ENCODE peak calls at places on chromosomes 6 and 20, in seven cellular contexts. One of them, this sample, is unnamed.

GRCh38 chr6:157584036-157584435 is 203.0 kb downstream of the ZDHHC14 start:
- DNase-seq in B cell: no peak
- DNase-seq in thyroid gland: no peak
- DNase-seq in sigmoid colon: no peak
- DNase-seq in lower lobe of right lung: no peak
- DNase-seq in choroid plexus epithelial cell: no peak
- DNase-seq in SK-N-SH: no peak
- DNase-seq in this sample: no peak

GRCh38 chr6:28802417-28803336 is 121.1 kb downstream of the TRIM27 start:
- DNase-seq in lower lobe of right lung: no peak
- DNase-seq in choroid plexus epithelial cell: peak
- DNase-seq in SK-N-SH: no peak
- DNase-seq in B cell: no peak
- DNase-seq in sigmoid colon: no peak
- DNase-seq in thyroid gland: no peak
- DNase-seq in this sample: no peak

GRCh38 chr20:35342154-35342769 is 50.0 kb upstream of the FAM83C start:
- DNase-seq in choroid plexus epithelial cell: peak
- DNase-seq in sigmoid colon: no peak
- DNase-seq in lower lobe of right lung: no peak
- DNase-seq in thyroid gland: no peak
- DNase-seq in B cell: no peak
- DNase-seq in SK-N-SH: no peak
- DNase-seq in this sample: no peak

GRCh38 chr20:24339179-24339578 is 130.2 kb upstream of the SYNDIG1 start:
- DNase-seq in thyroid gland: no peak
- DNase-seq in B cell: no peak
- DNase-seq in choroid plexus epithelial cell: no peak
- DNase-seq in lower lobe of right lung: no peak
- DNase-seq in SK-N-SH: no peak
- DNase-seq in sigmoid colon: no peak
- DNase-seq in this sample: no peak

GRCh38 chr20:16040742-16041141 is 532.5 kb downstream of the KIF16B start:
- DNase-seq in B cell: no peak
- DNase-seq in sigmoid colon: no peak
- DNase-seq in SK-N-SH: no peak
- DNase-seq in lower lobe of right lung: no peak
- DNase-seq in choroid plexus epithelial cell: no peak
- DNase-seq in thyroid gland: no peak
- DNase-seq in this sample: no peak

GRCh38 chr6:77457720-77458349 is 5.5 kb downstream of the HTR1B start:
- DNase-seq in choroid plexus epithelial cell: peak
- DNase-seq in sigmoid colon: peak
- DNase-seq in thyroid gland: peak
- DNase-seq in B cell: peak
- DNase-seq in SK-N-SH: peak
- DNase-seq in lower lobe of right lung: peak
- DNase-seq in this sample: no peak

GRCh38 chr6:74409447-74409846 is 713.4 kb downstream of the CD109 start:
- DNase-seq in SK-N-SH: no peak
- DNase-seq in sigmoid colon: no peak
- DNase-seq in choroid plexus epithelial cell: peak
- DNase-seq in lower lobe of right lung: no peak
- DNase-seq in B cell: no peak
- DNase-seq in thyroid gland: no peak
- DNase-seq in this sample: no peak

GRCh38 chr6:144286503-144287393 is 1.6 kb downstream of the UTRN start:
- DNase-seq in choroid plexus epithelial cell: peak
- DNase-seq in thyroid gland: peak
- DNase-seq in B cell: peak
- DNase-seq in sigmoid colon: peak
- DNase-seq in lower lobe of right lung: peak
- DNase-seq in SK-N-SH: peak
- DNase-seq in this sample: peak

GRCh38 chr20:32034581-32035397 is 17.3 kb upstream of the HCK start:
- DNase-seq in thyroid gland: no peak
- DNase-seq in lower lobe of right lung: peak
- DNase-seq in choroid plexus epithelial cell: no peak
- DNase-seq in B cell: no peak
- DNase-seq in SK-N-SH: no peak
- DNase-seq in sigmoid colon: no peak
- DNase-seq in this sample: no peak

GRCh38 chr6:71287926-71288227 is 734 bp upstream of the OGFRL1 start:
- DNase-seq in B cell: no peak
- DNase-seq in sigmoid colon: no peak
- DNase-seq in lower lobe of right lung: no peak
- DNase-seq in SK-N-SH: no peak
- DNase-seq in choroid plexus epithelial cell: no peak
- DNase-seq in thyroid gland: no peak
- DNase-seq in this sample: no peak

GRCh38 chr20:44888226-44889103 is 3.0 kb downstream of the YWHAB start:
- DNase-seq in SK-N-SH: peak
- DNase-seq in choroid plexus epithelial cell: peak
- DNase-seq in B cell: no peak
- DNase-seq in thyroid gland: no peak
- DNase-seq in sigmoid colon: no peak
- DNase-seq in lower lobe of right lung: no peak
- DNase-seq in this sample: no peak

GRCh38 chr20:47557791-47558190 is 56.1 kb downstream of the NCOA3 start:
- DNase-seq in sigmoid colon: no peak
- DNase-seq in B cell: no peak
- DNase-seq in SK-N-SH: no peak
- DNase-seq in lower lobe of right lung: no peak
- DNase-seq in thyroid gland: no peak
- DNase-seq in choroid plexus epithelial cell: no peak
- DNase-seq in this sample: no peak

GRCh38 chr20:13401596-13401995 is 180.5 kb downstream of the ISM1 start:
- DNase-seq in thyroid gland: no peak
- DNase-seq in SK-N-SH: no peak
- DNase-seq in choroid plexus epithelial cell: no peak
- DNase-seq in lower lobe of right lung: no peak
- DNase-seq in sigmoid colon: no peak
- DNase-seq in B cell: no peak
- DNase-seq in this sample: no peak

GRCh38 chr6:25628471-25629201 is 23.4 kb upstream of the SCGN start:
- DNase-seq in B cell: no peak
- DNase-seq in sigmoid colon: no peak
- DNase-seq in lower lobe of right lung: no peak
- DNase-seq in thyroid gland: no peak
- DNase-seq in SK-N-SH: no peak
- DNase-seq in choroid plexus epithelial cell: no peak
- DNase-seq in this sample: no peak

GRCh38 chr6:95087394-95088097 is 489.8 kb upstream of the MANEA start:
- DNase-seq in SK-N-SH: peak
- DNase-seq in sigmoid colon: no peak
- DNase-seq in thyroid gland: no peak
- DNase-seq in lower lobe of right lung: no peak
- DNase-seq in choroid plexus epithelial cell: peak
- DNase-seq in B cell: no peak
- DNase-seq in this sample: no peak

GRCh38 chr20:881051-881820 is 34.9 kb downstream of the ANGPT4 start:
- DNase-seq in B cell: no peak
- DNase-seq in choroid plexus epithelial cell: peak
- DNase-seq in lower lobe of right lung: no peak
- DNase-seq in sigmoid colon: no peak
- DNase-seq in SK-N-SH: no peak
- DNase-seq in thyroid gland: no peak
- DNase-seq in this sample: no peak

GRCh38 chr20:60238992-60239655 is 280.9 kb downstream of the CDH26 start:
- DNase-seq in thyroid gland: no peak
- DNase-seq in SK-N-SH: no peak
- DNase-seq in choroid plexus epithelial cell: no peak
- DNase-seq in lower lobe of right lung: no peak
- DNase-seq in B cell: no peak
- DNase-seq in sigmoid colon: no peak
- DNase-seq in this sample: no peak

GRCh38 chr6:139754898-139755754 is 380.7 kb upstream of the CITED2 start:
- DNase-seq in SK-N-SH: no peak
- DNase-seq in lower lobe of right lung: no peak
- DNase-seq in thyroid gland: no peak
- DNase-seq in B cell: no peak
- DNase-seq in sigmoid colon: no peak
- DNase-seq in choroid plexus epithelial cell: no peak
- DNase-seq in this sample: no peak

GRCh38 chr6:9783567-9783966 is 631.3 kb downstream of the TFAP2A start:
- DNase-seq in lower lobe of right lung: no peak
- DNase-seq in B cell: no peak
- DNase-seq in sigmoid colon: no peak
- DNase-seq in SK-N-SH: no peak
- DNase-seq in thyroid gland: no peak
- DNase-seq in choroid plexus epithelial cell: peak
- DNase-seq in this sample: no peak

GRCh38 chr20:4513720-4514119 is 208.0 kb upstream of the PRND start:
- DNase-seq in lower lobe of right lung: no peak
- DNase-seq in SK-N-SH: no peak
- DNase-seq in sigmoid colon: no peak
- DNase-seq in B cell: no peak
- DNase-seq in thyroid gland: no peak
- DNase-seq in choroid plexus epithelial cell: peak
- DNase-seq in this sample: no peak

DNA sequence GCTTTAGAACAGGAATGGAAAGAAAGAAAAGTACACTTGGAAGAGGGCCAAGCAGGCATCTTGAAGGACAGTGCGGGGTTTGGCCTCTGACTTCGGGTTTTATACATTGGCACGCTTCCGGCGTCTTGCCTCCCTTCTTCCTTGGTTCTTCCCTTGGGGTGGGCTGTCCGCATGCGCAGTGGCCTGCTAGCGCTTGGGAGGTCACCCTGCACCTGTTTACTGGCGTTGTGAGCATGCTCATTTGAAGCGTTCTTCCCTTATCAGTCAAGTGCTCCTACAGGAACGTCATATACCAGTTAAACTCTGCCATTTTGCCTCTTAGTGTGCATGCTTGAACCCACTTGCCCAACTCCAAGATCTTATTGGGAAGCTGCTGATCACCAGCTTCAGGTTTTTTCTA is 230.0 kb downstream of the TTLL2 start:
- DNase-seq in sigmoid colon: peak
- DNase-seq in B cell: no peak
- DNase-seq in SK-N-SH: no peak
- DNase-seq in lower lobe of right lung: no peak
- DNase-seq in choroid plexus epithelial cell: no peak
- DNase-seq in thyroid gland: no peak
- DNase-seq in this sample: no peak
- TF ChIP-seq CTCF in sigmoid colon: no peak
- TF ChIP-seq CTCF in B cell: no peak
- TF ChIP-seq CTCF in SK-N-SH: no peak
- TF ChIP-seq CTCF in lower lobe of right lung: no peak
- TF ChIP-seq CTCF in choroid plexus epithelial cell: no peak
- TF ChIP-seq CTCF in thyroid gland: no peak
- TF ChIP-seq CTCF in this sample: no peak

DNA sequence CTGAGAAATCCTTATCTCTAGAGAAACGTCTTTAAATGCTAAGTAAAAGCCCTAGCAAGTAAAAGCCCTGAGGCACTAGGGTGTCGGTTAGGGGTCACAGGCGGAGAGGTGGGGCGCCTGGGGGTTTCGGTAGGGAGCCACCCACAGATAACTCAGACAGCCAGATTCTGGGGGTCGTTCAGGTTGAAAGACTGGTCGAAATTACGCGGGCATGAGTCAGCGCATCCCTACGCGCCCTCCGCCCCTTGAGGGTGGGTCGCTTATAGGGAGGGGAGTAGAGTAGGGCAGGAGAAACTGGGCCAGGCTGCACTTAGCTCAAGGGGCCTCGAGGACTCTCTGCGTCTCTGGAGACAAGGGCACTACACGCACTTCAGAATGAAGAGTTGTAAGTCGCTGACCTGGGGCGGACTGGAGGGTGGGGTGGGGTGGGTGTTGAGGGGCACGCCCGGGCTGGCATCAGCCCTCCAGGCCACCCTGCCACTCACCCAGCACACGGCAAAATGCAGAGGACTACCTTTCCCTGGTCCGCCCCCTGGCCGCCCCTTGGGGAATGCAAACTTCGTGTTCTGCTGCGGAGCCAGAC is 598 bp upstream of the PPT2 start:
- DNase-seq in SK-N-SH: peak
- DNase-seq in B cell: no peak
- DNase-seq in lower lobe of right lung: peak
- DNase-seq in sigmoid colon: peak
- DNase-seq in thyroid gland: peak
- DNase-seq in choroid plexus epithelial cell: peak
- DNase-seq in this sample: no peak
- TF ChIP-seq CTCF in SK-N-SH: peak
- TF ChIP-seq CTCF in B cell: no peak
- TF ChIP-seq CTCF in lower lobe of right lung: peak
- TF ChIP-seq CTCF in sigmoid colon: no peak
- TF ChIP-seq CTCF in thyroid gland: peak
- TF ChIP-seq CTCF in choroid plexus epithelial cell: peak
- TF ChIP-seq CTCF in this sample: no peak

GRCh38 chr6:66103354-66103753 is 396.3 kb upstream of the EYS start:
- DNase-seq in SK-N-SH: no peak
- DNase-seq in thyroid gland: no peak
- DNase-seq in B cell: no peak
- DNase-seq in choroid plexus epithelial cell: peak
- DNase-seq in lower lobe of right lung: no peak
- DNase-seq in sigmoid colon: no peak
- DNase-seq in this sample: no peak
- TF ChIP-seq CTCF in SK-N-SH: no peak
- TF ChIP-seq CTCF in thyroid gland: no peak
- TF ChIP-seq CTCF in B cell: no peak
- TF ChIP-seq CTCF in choroid plexus epithelial cell: no peak
- TF ChIP-seq CTCF in lower lobe of right lung: no peak
- TF ChIP-seq CTCF in sigmoid colon: no peak
- TF ChIP-seq CTCF in this sample: no peak

GRCh38 chr6:56695702-56696101 is 53.0 kb upstream of the DST start:
- DNase-seq in thyroid gland: no peak
- DNase-seq in B cell: no peak
- DNase-seq in sigmoid colon: no peak
- DNase-seq in lower lobe of right lung: no peak
- DNase-seq in choroid plexus epithelial cell: no peak
- DNase-seq in SK-N-SH: no peak
- DNase-seq in this sample: no peak

GRCh38 chr6:56693988-56694387 is 51.3 kb upstream of the DST start:
- DNase-seq in thyroid gland: no peak
- DNase-seq in choroid plexus epithelial cell: no peak
- DNase-seq in sigmoid colon: no peak
- DNase-seq in lower lobe of right lung: no peak
- DNase-seq in SK-N-SH: no peak
- DNase-seq in B cell: no peak
- DNase-seq in this sample: no peak

GRCh38 chr6:56693246-56693607 is 50.5 kb upstream of the DST start:
- DNase-seq in SK-N-SH: no peak
- DNase-seq in thyroid gland: peak
- DNase-seq in lower lobe of right lung: peak
- DNase-seq in choroid plexus epithelial cell: peak
- DNase-seq in B cell: no peak
- DNase-seq in sigmoid colon: peak
- DNase-seq in this sample: no peak

DNA sequence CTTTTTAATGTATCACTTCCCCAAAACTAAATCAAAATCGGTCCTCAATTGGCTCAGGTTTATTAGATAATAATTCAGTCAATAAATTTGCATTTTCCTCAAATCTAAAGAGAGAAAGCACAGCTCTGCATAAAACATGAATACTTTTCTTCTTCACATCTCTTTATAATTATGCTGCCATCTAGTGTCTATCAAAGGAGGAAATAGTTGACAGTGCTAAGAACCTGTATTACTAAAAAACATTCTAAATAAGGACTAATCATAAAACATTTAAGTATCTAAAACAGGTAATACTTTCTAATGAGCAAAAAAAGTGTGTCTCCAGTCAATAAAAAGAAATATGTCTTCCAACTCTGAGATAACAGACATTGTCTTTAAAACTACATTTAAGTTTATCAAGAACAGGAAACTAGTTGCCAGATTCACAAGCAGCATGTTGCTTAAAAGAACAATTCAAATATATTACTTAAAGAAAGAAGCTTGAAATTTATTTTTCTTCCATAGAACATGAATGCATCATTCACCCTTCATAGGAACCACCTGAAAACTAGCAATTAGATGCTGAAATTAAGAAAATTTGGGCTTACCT is 56.5 kb upstream of the DST start:
- DNase-seq in thyroid gland: no peak
- DNase-seq in sigmoid colon: no peak
- DNase-seq in choroid plexus epithelial cell: peak
- DNase-seq in B cell: no peak
- DNase-seq in SK-N-SH: no peak
- DNase-seq in lower lobe of right lung: no peak
- DNase-seq in this sample: no peak
- TF ChIP-seq CTCF in thyroid gland: peak
- TF ChIP-seq CTCF in sigmoid colon: peak
- TF ChIP-seq CTCF in choroid plexus epithelial cell: peak
- TF ChIP-seq CTCF in B cell: peak
- TF ChIP-seq CTCF in SK-N-SH: peak
- TF ChIP-seq CTCF in lower lobe of right lung: peak
- TF ChIP-seq CTCF in this sample: peak